ENCODE peak calls at places on chromosomes 3 and 15, in six cellular contexts. Q is NCI-H524, M is astrocyte of the spinal cord, H is AG09319, J is H9, X is endodermal cell. Y is an unnamed sample.
A peak's percentile ranks its signal among the peaks of the same experiment; 100 is the strongest.

GRCh38 chr3:129560269-129560787 is 17.4 kb downstream of the H1-8 start:
- DNase-seq in H (peak; percentile 32), Q (peak; percentile 15), M (peak; percentile 49), X (no peak), J (no peak), Y (no peak)

GRCh38 chr3:162719684-162720341 is 1223.2 kb downstream of the OTOL1 start:
- DNase-seq in J (no peak), H (peak; percentile 67), X (no peak), M (peak; percentile 96), Q (no peak), Y (no peak)

GRCh38 chr3:100928638-100929428 is 64.4 kb downstream of the ABI3BP start:
- DNase-seq in H (peak; percentile 27), X (no peak), J (no peak), M (peak; percentile 71), Q (no peak), Y (no peak)

GRCh38 chr3:52722491-52722890 is 16.6 kb downstream of the SPCS1 start:
- DNase-seq in H (no peak), X (no peak), Q (no peak), M (no peak), J (no peak), Y (no peak)

GRCh38 chr3:42613462-42613861 is 13.0 kb downstream of the NKTR start:
- DNase-seq in M (no peak), J (no peak), Q (no peak), H (no peak), X (no peak), Y (no peak)

GRCh38 chr15:64749999-64750657 is 25.3 kb downstream of the RBPMS2 start:
- DNase-seq in M (no peak), H (no peak), Q (peak; percentile 33), X (peak; percentile 92), J (peak; percentile 84), Y (no peak)

GRCh38 chr3:177131927-177132636 is 65.2 kb downstream of the TBL1XR1 start:
- DNase-seq in Q (peak; percentile 77), M (no peak), J (no peak), H (no peak), X (no peak), Y (no peak)

GRCh38 chr3:52313774-52314188 is 2.3 kb upstream of the DNAH1 start:
- DNase-seq in J (no peak), X (no peak), Q (no peak), M (peak; percentile 12), H (no peak), Y (no peak)

GRCh38 chr15:57150066-57150865 is 226.0 kb upstream of the CGNL1 start:
- DNase-seq in M (peak; percentile 62), Q (no peak), H (peak; percentile 25), X (no peak), J (no peak), Y (no peak)

GRCh38 chr3:99896482-99896881 is 78.8 kb downstream of the CMSS1 start:
- DNase-seq in J (no peak), H (no peak), Q (no peak), X (no peak), M (no peak), Y (no peak)

GRCh38 chr3:190299969-190300368 is 22.3 kb downstream of the CLDN1 start:
- DNase-seq in X (no peak), M (no peak), Q (no peak), J (no peak), H (no peak), Y (no peak)

GRCh38 chr3:171407746-171408145 is 52.5 kb downstream of the TNIK start:
- DNase-seq in X (no peak), M (peak; percentile 65), H (no peak), J (no peak), Q (no peak), Y (no peak)

GRCh38 chr3:45043715-45044299 is 17.7 kb downstream of the CLEC3B start:
- DNase-seq in H (peak; percentile 69), X (no peak), J (no peak), M (peak; percentile 89), Q (no peak), Y (no peak)

GRCh38 chr15:70488002-70488605 is 275.3 kb downstream of the UACA start:
- DNase-seq in M (peak; percentile 80), J (peak; percentile 75), Q (peak; percentile 68), H (no peak), X (peak; percentile 94), Y (no peak)

GRCh38 chr15:92617197-92618037 is 38.2 kb downstream of the FAM174B start:
- DNase-seq in Q (peak; percentile 92), J (no peak), M (peak; percentile 86), X (peak; percentile 59), H (no peak), Y (peak; percentile 16)

GRCh38 chr3:174333640-174334039 is 525.5 kb upstream of the NAALADL2 start:
- DNase-seq in X (no peak), H (no peak), J (no peak), M (no peak), Q (peak; percentile 89), Y (no peak)

GRCh38 chr3:178849220-178849910 is 222.2 kb downstream of the ZMAT3 start:
- DNase-seq in Q (peak; percentile 5), M (no peak), H (no peak), X (no peak), J (no peak), Y (no peak)

GRCh38 chr15:56886450-56886856 is 32.0 kb upstream of the TCF12 start:
- DNase-seq in H (no peak), Q (peak; percentile 43), J (no peak), M (no peak), X (no peak), Y (no peak)

GRCh38 chr3:194671900-194672808 is at the start of gene LSG1:
- DNase-seq in H (peak; percentile 90), J (peak; percentile 93), X (peak; percentile 97), Q (peak; percentile 97), M (peak; percentile 98), Y (peak; percentile 94)

GRCh38 chr3:14791343-14791945 is 27.3 kb upstream of the FGD5 start:
- DNase-seq in J (peak; percentile 87), H (no peak), Q (peak; percentile 59), X (peak; percentile 95), M (peak; percentile 5), Y (no peak)

GRCh38 chr15:86553116-86553515 is 473.4 kb downstream of the AGBL1 start:
- DNase-seq in J (no peak), X (no peak), H (no peak), Q (no peak), M (no peak), Y (no peak)

GRCh38 chr15:101578443-101578894 is 73.7 kb downstream of the TM2D3 start:
- DNase-seq in X (peak; percentile 86), J (peak; percentile 78), H (no peak), Q (peak; percentile 53), M (no peak), Y (no peak)

GRCh38 chr3:10935028-10935427 is 57.5 kb upstream of the SLC6A1 start:
- DNase-seq in J (no peak), X (no peak), M (no peak), H (no peak), Q (no peak), Y (no peak)

GRCh38 chr3:49248828-49249227 is 28.2 kb downstream of the C3orf62 start:
- DNase-seq in H (no peak), Q (no peak), X (no peak), M (no peak), J (no peak), Y (no peak)

GRCh38 chr3:189967254-189967865 is 153.3 kb downstream of the P3H2 start:
- DNase-seq in X (no peak), Q (peak; percentile 66), J (no peak), M (peak; percentile 66), H (no peak), Y (no peak)

GRCh38 chr3:39101022-39101689 is 6.3 kb downstream of the GORASP1 start:
- DNase-seq in X (peak; percentile 78), J (peak; percentile 62), Q (peak; percentile 24), M (no peak), H (no peak), Y (no peak)

GRCh38 chr15:28922712-28923012 is 36.9 kb downstream of the APBA2 start:
- DNase-seq in H (no peak), J (no peak), M (no peak), Q (no peak), X (peak; percentile 14), Y (no peak)

GRCh38 chr15:27701956-27702355 is 397.2 kb downstream of the OCA2 start:
- DNase-seq in M (no peak), J (no peak), X (no peak), Q (no peak), H (no peak), Y (no peak)

GRCh38 chr3:54235998-54236397 is 113.6 kb downstream of the CACNA2D3 start:
- DNase-seq in M (no peak), Q (no peak), J (no peak), H (no peak), X (no peak), Y (no peak)

GRCh38 chr3:174955513-174956001 is 96.4 kb downstream of the NAALADL2 start:
- DNase-seq in M (peak; percentile 41), Q (no peak), H (no peak), J (no peak), X (no peak), Y (no peak)

GRCh38 chr15:25177955-25178801 is 223.4 kb downstream of the SNRPN start:
- DNase-seq in H (no peak), M (no peak), Q (no peak), X (peak; percentile 12), J (peak; percentile 7), Y (no peak)

GRCh38 chr15:101267320-101268104 is 9.8 kb downstream of the SELENOS start:
- DNase-seq in X (peak; percentile 84), Q (no peak), J (peak; percentile 66), M (peak; percentile 90), H (peak; percentile 80), Y (no peak)

GRCh38 chr3:36434682-36435426 is 54.5 kb downstream of the STAC start:
- DNase-seq in X (no peak), H (peak; percentile 28), Q (no peak), M (peak; percentile 40), J (no peak), Y (no peak)

GRCh38 chr15:50358805-50359204 is 3.8 kb upstream of the GABPB1 start:
- DNase-seq in X (peak; percentile 66), J (peak; percentile 36), Q (peak; percentile 48), M (peak; percentile 33), H (no peak), Y (no peak)